ENCODE peak calls at places on chromosomes 13 and 19, in eight cellular contexts. One of them, this sample, is unnamed.

GRCh38 chr13:20882206-20882605 is 20.3 kb downstream of the XPO4 start:
- DNase-seq in nucleus accumbens: no peak
- DNase-seq in stimulated activated CD8-positive, alpha-beta memory T cell treated with anti-CD3 and anti-CD28 coated beads, Interleukin-7, amount 100 ng/mL, for 4 hours: no peak
- DNase-seq in stimulated activated naive CD8-positive, alpha-beta T cell treated with anti-CD3 and anti-CD28 coated beads, Interleukin-15, Interleukin-2, amounts not matched to agents 100 U/mL and 50 U/mL, for 24 hours: no peak
- DNase-seq in cardiac fibroblast: no peak
- DNase-seq in activated CD4-positive, alpha-beta T cell treated with anti-CD3 and anti-CD28 coated beads, Interleukin-2, amount 50 U/mL, for 48 hours: no peak
- DNase-seq in foreskin fibroblast: peak; percentile 79
- DNase-seq in GM18507: no peak
- DNase-seq in this sample: no peak

GRCh38 chr13:100423375-100423774 is 165.2 kb downstream of the GGACT start:
- DNase-seq in cardiac fibroblast: peak; percentile 45
- DNase-seq in GM18507: no peak
- DNase-seq in nucleus accumbens: no peak
- DNase-seq in activated CD4-positive, alpha-beta T cell treated with anti-CD3 and anti-CD28 coated beads, Interleukin-2, amount 50 U/mL, for 48 hours: no peak
- DNase-seq in stimulated activated CD8-positive, alpha-beta memory T cell treated with anti-CD3 and anti-CD28 coated beads, Interleukin-7, amount 100 ng/mL, for 4 hours: no peak
- DNase-seq in stimulated activated naive CD8-positive, alpha-beta T cell treated with anti-CD3 and anti-CD28 coated beads, Interleukin-15, Interleukin-2, amounts not matched to agents 100 U/mL and 50 U/mL, for 24 hours: no peak
- DNase-seq in foreskin fibroblast: peak; percentile 47
- DNase-seq in this sample: no peak

GRCh38 chr19:24040621-24041020 is 46.4 kb upstream of the ZNF254 start:
- DNase-seq in GM18507: no peak
- DNase-seq in foreskin fibroblast: no peak
- DNase-seq in stimulated activated naive CD8-positive, alpha-beta T cell treated with anti-CD3 and anti-CD28 coated beads, Interleukin-15, Interleukin-2, amounts not matched to agents 100 U/mL and 50 U/mL, for 24 hours: no peak
- DNase-seq in nucleus accumbens: no peak
- DNase-seq in cardiac fibroblast: no peak
- DNase-seq in stimulated activated CD8-positive, alpha-beta memory T cell treated with anti-CD3 and anti-CD28 coated beads, Interleukin-7, amount 100 ng/mL, for 4 hours: no peak
- DNase-seq in activated CD4-positive, alpha-beta T cell treated with anti-CD3 and anti-CD28 coated beads, Interleukin-2, amount 50 U/mL, for 48 hours: no peak
- DNase-seq in this sample: no peak

GRCh38 chr19:39264306-39265290 is 3.6 kb upstream of the IFNL2 start:
- DNase-seq in GM18507: no peak
- DNase-seq in cardiac fibroblast: no peak
- DNase-seq in stimulated activated naive CD8-positive, alpha-beta T cell treated with anti-CD3 and anti-CD28 coated beads, Interleukin-15, Interleukin-2, amounts not matched to agents 100 U/mL and 50 U/mL, for 24 hours: no peak
- DNase-seq in stimulated activated CD8-positive, alpha-beta memory T cell treated with anti-CD3 and anti-CD28 coated beads, Interleukin-7, amount 100 ng/mL, for 4 hours: no peak
- DNase-seq in nucleus accumbens: no peak
- DNase-seq in foreskin fibroblast: peak; percentile 28
- DNase-seq in activated CD4-positive, alpha-beta T cell treated with anti-CD3 and anti-CD28 coated beads, Interleukin-2, amount 50 U/mL, for 48 hours: no peak
- DNase-seq in this sample: no peak

GRCh38 chr19:3171894-3172679 is 6.5 kb upstream of the S1PR4 start:
- DNase-seq in activated CD4-positive, alpha-beta T cell treated with anti-CD3 and anti-CD28 coated beads, Interleukin-2, amount 50 U/mL, for 48 hours: no peak
- DNase-seq in GM18507: no peak
- DNase-seq in stimulated activated naive CD8-positive, alpha-beta T cell treated with anti-CD3 and anti-CD28 coated beads, Interleukin-15, Interleukin-2, amounts not matched to agents 100 U/mL and 50 U/mL, for 24 hours: no peak
- DNase-seq in cardiac fibroblast: no peak
- DNase-seq in nucleus accumbens: no peak
- DNase-seq in stimulated activated CD8-positive, alpha-beta memory T cell treated with anti-CD3 and anti-CD28 coated beads, Interleukin-7, amount 100 ng/mL, for 4 hours: no peak
- DNase-seq in foreskin fibroblast: no peak
- DNase-seq in this sample: no peak

GRCh38 chr13:45446181-45446580 is 18.6 kb upstream of the COG3 start:
- DNase-seq in activated CD4-positive, alpha-beta T cell treated with anti-CD3 and anti-CD28 coated beads, Interleukin-2, amount 50 U/mL, for 48 hours: no peak
- DNase-seq in GM18507: no peak
- DNase-seq in cardiac fibroblast: peak; percentile 70
- DNase-seq in stimulated activated CD8-positive, alpha-beta memory T cell treated with anti-CD3 and anti-CD28 coated beads, Interleukin-7, amount 100 ng/mL, for 4 hours: no peak
- DNase-seq in nucleus accumbens: no peak
- DNase-seq in foreskin fibroblast: peak; percentile 57
- DNase-seq in stimulated activated naive CD8-positive, alpha-beta T cell treated with anti-CD3 and anti-CD28 coated beads, Interleukin-15, Interleukin-2, amounts not matched to agents 100 U/mL and 50 U/mL, for 24 hours: no peak
- DNase-seq in this sample: no peak

GRCh38 chr13:47334173-47334572 is 437.3 kb upstream of the HTR2A start:
- DNase-seq in foreskin fibroblast: peak; percentile 95
- DNase-seq in GM18507: no peak
- DNase-seq in stimulated activated naive CD8-positive, alpha-beta T cell treated with anti-CD3 and anti-CD28 coated beads, Interleukin-15, Interleukin-2, amounts not matched to agents 100 U/mL and 50 U/mL, for 24 hours: no peak
- DNase-seq in stimulated activated CD8-positive, alpha-beta memory T cell treated with anti-CD3 and anti-CD28 coated beads, Interleukin-7, amount 100 ng/mL, for 4 hours: no peak
- DNase-seq in nucleus accumbens: no peak
- DNase-seq in cardiac fibroblast: peak; percentile 72
- DNase-seq in activated CD4-positive, alpha-beta T cell treated with anti-CD3 and anti-CD28 coated beads, Interleukin-2, amount 50 U/mL, for 48 hours: no peak
- DNase-seq in this sample: no peak

GRCh38 chr19:29665826-29666633 is 769 bp downstream of the PLEKHF1 start:
- DNase-seq in stimulated activated naive CD8-positive, alpha-beta T cell treated with anti-CD3 and anti-CD28 coated beads, Interleukin-15, Interleukin-2, amounts not matched to agents 100 U/mL and 50 U/mL, for 24 hours: peak; percentile 34
- DNase-seq in activated CD4-positive, alpha-beta T cell treated with anti-CD3 and anti-CD28 coated beads, Interleukin-2, amount 50 U/mL, for 48 hours: no peak
- DNase-seq in stimulated activated CD8-positive, alpha-beta memory T cell treated with anti-CD3 and anti-CD28 coated beads, Interleukin-7, amount 100 ng/mL, for 4 hours: no peak
- DNase-seq in nucleus accumbens: no peak
- DNase-seq in cardiac fibroblast: peak; percentile 54
- DNase-seq in foreskin fibroblast: peak; percentile 81
- DNase-seq in GM18507: no peak
- DNase-seq in this sample: no peak

GRCh38 chr19:44894946-44895345 is 3.9 kb downstream of the TOMM40 start:
- DNase-seq in cardiac fibroblast: no peak
- DNase-seq in stimulated activated naive CD8-positive, alpha-beta T cell treated with anti-CD3 and anti-CD28 coated beads, Interleukin-15, Interleukin-2, amounts not matched to agents 100 U/mL and 50 U/mL, for 24 hours: no peak
- DNase-seq in nucleus accumbens: no peak
- DNase-seq in GM18507: no peak
- DNase-seq in activated CD4-positive, alpha-beta T cell treated with anti-CD3 and anti-CD28 coated beads, Interleukin-2, amount 50 U/mL, for 48 hours: no peak
- DNase-seq in foreskin fibroblast: no peak
- DNase-seq in stimulated activated CD8-positive, alpha-beta memory T cell treated with anti-CD3 and anti-CD28 coated beads, Interleukin-7, amount 100 ng/mL, for 4 hours: no peak
- DNase-seq in this sample: no peak

GRCh38 chr19:3198901-3199700 is 13.4 kb downstream of the NCLN start:
- DNase-seq in stimulated activated CD8-positive, alpha-beta memory T cell treated with anti-CD3 and anti-CD28 coated beads, Interleukin-7, amount 100 ng/mL, for 4 hours: no peak
- DNase-seq in cardiac fibroblast: no peak
- DNase-seq in GM18507: no peak
- DNase-seq in foreskin fibroblast: no peak
- DNase-seq in activated CD4-positive, alpha-beta T cell treated with anti-CD3 and anti-CD28 coated beads, Interleukin-2, amount 50 U/mL, for 48 hours: no peak
- DNase-seq in stimulated activated naive CD8-positive, alpha-beta T cell treated with anti-CD3 and anti-CD28 coated beads, Interleukin-15, Interleukin-2, amounts not matched to agents 100 U/mL and 50 U/mL, for 24 hours: no peak
- DNase-seq in nucleus accumbens: no peak
- DNase-seq in this sample: no peak

GRCh38 chr19:50252111-50252886 is 48.9 kb downstream of the MYH14 start:
- DNase-seq in foreskin fibroblast: peak; percentile 6
- DNase-seq in cardiac fibroblast: peak; percentile 48
- DNase-seq in stimulated activated CD8-positive, alpha-beta memory T cell treated with anti-CD3 and anti-CD28 coated beads, Interleukin-7, amount 100 ng/mL, for 4 hours: no peak
- DNase-seq in GM18507: no peak
- DNase-seq in stimulated activated naive CD8-positive, alpha-beta T cell treated with anti-CD3 and anti-CD28 coated beads, Interleukin-15, Interleukin-2, amounts not matched to agents 100 U/mL and 50 U/mL, for 24 hours: peak; percentile 57
- DNase-seq in nucleus accumbens: no peak
- DNase-seq in activated CD4-positive, alpha-beta T cell treated with anti-CD3 and anti-CD28 coated beads, Interleukin-2, amount 50 U/mL, for 48 hours: peak; percentile 64
- DNase-seq in this sample: no peak

GRCh38 chr19:13821292-13821691 is 26.0 kb downstream of the ZSWIM4 start:
- DNase-seq in GM18507: no peak
- DNase-seq in cardiac fibroblast: no peak
- DNase-seq in nucleus accumbens: no peak
- DNase-seq in stimulated activated CD8-positive, alpha-beta memory T cell treated with anti-CD3 and anti-CD28 coated beads, Interleukin-7, amount 100 ng/mL, for 4 hours: no peak
- DNase-seq in stimulated activated naive CD8-positive, alpha-beta T cell treated with anti-CD3 and anti-CD28 coated beads, Interleukin-15, Interleukin-2, amounts not matched to agents 100 U/mL and 50 U/mL, for 24 hours: no peak
- DNase-seq in activated CD4-positive, alpha-beta T cell treated with anti-CD3 and anti-CD28 coated beads, Interleukin-2, amount 50 U/mL, for 48 hours: no peak
- DNase-seq in foreskin fibroblast: no peak
- DNase-seq in this sample: no peak

GRCh38 chr13:109875746-109876145 is 89.4 kb upstream of the IRS2 start:
- DNase-seq in foreskin fibroblast: no peak
- DNase-seq in nucleus accumbens: no peak
- DNase-seq in activated CD4-positive, alpha-beta T cell treated with anti-CD3 and anti-CD28 coated beads, Interleukin-2, amount 50 U/mL, for 48 hours: no peak
- DNase-seq in stimulated activated naive CD8-positive, alpha-beta T cell treated with anti-CD3 and anti-CD28 coated beads, Interleukin-15, Interleukin-2, amounts not matched to agents 100 U/mL and 50 U/mL, for 24 hours: no peak
- DNase-seq in stimulated activated CD8-positive, alpha-beta memory T cell treated with anti-CD3 and anti-CD28 coated beads, Interleukin-7, amount 100 ng/mL, for 4 hours: no peak
- DNase-seq in GM18507: no peak
- DNase-seq in cardiac fibroblast: no peak
- DNase-seq in this sample: no peak

GRCh38 chr19:20151617-20152145 is 15.3 kb upstream of the ZNF486 start:
- DNase-seq in GM18507: no peak
- DNase-seq in foreskin fibroblast: no peak
- DNase-seq in activated CD4-positive, alpha-beta T cell treated with anti-CD3 and anti-CD28 coated beads, Interleukin-2, amount 50 U/mL, for 48 hours: no peak
- DNase-seq in nucleus accumbens: no peak
- DNase-seq in stimulated activated CD8-positive, alpha-beta memory T cell treated with anti-CD3 and anti-CD28 coated beads, Interleukin-7, amount 100 ng/mL, for 4 hours: no peak
- DNase-seq in cardiac fibroblast: no peak
- DNase-seq in stimulated activated naive CD8-positive, alpha-beta T cell treated with anti-CD3 and anti-CD28 coated beads, Interleukin-15, Interleukin-2, amounts not matched to agents 100 U/mL and 50 U/mL, for 24 hours: no peak
- DNase-seq in this sample: no peak

GRCh38 chr13:52850396-52851152 is 2.1 kb upstream of the PCDH8 start:
- DNase-seq in stimulated activated CD8-positive, alpha-beta memory T cell treated with anti-CD3 and anti-CD28 coated beads, Interleukin-7, amount 100 ng/mL, for 4 hours: no peak
- DNase-seq in nucleus accumbens: no peak
- DNase-seq in stimulated activated naive CD8-positive, alpha-beta T cell treated with anti-CD3 and anti-CD28 coated beads, Interleukin-15, Interleukin-2, amounts not matched to agents 100 U/mL and 50 U/mL, for 24 hours: peak; percentile 61
- DNase-seq in GM18507: peak; percentile 46
- DNase-seq in activated CD4-positive, alpha-beta T cell treated with anti-CD3 and anti-CD28 coated beads, Interleukin-2, amount 50 U/mL, for 48 hours: peak; percentile 53
- DNase-seq in foreskin fibroblast: peak; percentile 68
- DNase-seq in cardiac fibroblast: peak; percentile 34
- DNase-seq in this sample: peak; percentile 52

GRCh38 chr13:113252516-113252915 is 43.1 kb downstream of the CUL4A start:
- DNase-seq in activated CD4-positive, alpha-beta T cell treated with anti-CD3 and anti-CD28 coated beads, Interleukin-2, amount 50 U/mL, for 48 hours: no peak
- DNase-seq in foreskin fibroblast: no peak
- DNase-seq in GM18507: no peak
- DNase-seq in stimulated activated naive CD8-positive, alpha-beta T cell treated with anti-CD3 and anti-CD28 coated beads, Interleukin-15, Interleukin-2, amounts not matched to agents 100 U/mL and 50 U/mL, for 24 hours: no peak
- DNase-seq in cardiac fibroblast: no peak
- DNase-seq in nucleus accumbens: no peak
- DNase-seq in stimulated activated CD8-positive, alpha-beta memory T cell treated with anti-CD3 and anti-CD28 coated beads, Interleukin-7, amount 100 ng/mL, for 4 hours: no peak
- DNase-seq in this sample: no peak

GRCh38 chr13:111382877-111383276 is 62.4 kb downstream of the TEX29 start:
- DNase-seq in GM18507: no peak
- DNase-seq in stimulated activated naive CD8-positive, alpha-beta T cell treated with anti-CD3 and anti-CD28 coated beads, Interleukin-15, Interleukin-2, amounts not matched to agents 100 U/mL and 50 U/mL, for 24 hours: no peak
- DNase-seq in foreskin fibroblast: no peak
- DNase-seq in nucleus accumbens: no peak
- DNase-seq in stimulated activated CD8-positive, alpha-beta memory T cell treated with anti-CD3 and anti-CD28 coated beads, Interleukin-7, amount 100 ng/mL, for 4 hours: no peak
- DNase-seq in activated CD4-positive, alpha-beta T cell treated with anti-CD3 and anti-CD28 coated beads, Interleukin-2, amount 50 U/mL, for 48 hours: no peak
- DNase-seq in cardiac fibroblast: no peak
- DNase-seq in this sample: no peak